ENCODE peak calls at places on chromosome 19, in nine cellular contexts. C, Q, J, Z, K, A, D, I and L are unnamed samples.
A peak's percentile ranks its signal among the peaks of the same experiment; 100 is the strongest.

GRCh38 chr19:17244618-17245534 is 843 bp downstream of the NR2F6 start:
- DNase-seq in Q (no peak), J (peak; percentile 72), D (no peak), I (no peak), C (peak; percentile 71), A (no peak), Z (no peak), K (no peak), L (peak; percentile 51)

GRCh38 chr19:40370997-40371801 is 18.8 kb downstream of the HIPK4 start:
- DNase-seq in Z (no peak), J (no peak), K (no peak), A (no peak), Q (peak; percentile 51), C (no peak), D (no peak), I (peak; percentile 26), L (no peak)

GRCh38 chr19:16067205-16067938 is 8.9 kb upstream of the TPM4 start:
- DNase-seq in I (no peak), D (peak; percentile 78), A (peak; percentile 73), K (peak; percentile 54), Z (peak; percentile 83), C (no peak), J (peak; percentile 88), Q (no peak), L (no peak)

GRCh38 chr19:55373993-55374757 is 2.5 kb upstream of the TMEM190 start:
- DNase-seq in Q (peak; percentile 68), J (no peak), I (no peak), D (no peak), C (peak; percentile 83), Z (no peak), K (no peak), A (no peak), L (no peak)

GRCh38 chr19:28705008-28705407 is 507.9 kb downstream of the UQCRFS1 start:
- DNase-seq in K (no peak), J (no peak), A (no peak), C (no peak), Q (peak; percentile 82), I (peak; percentile 3), Z (peak; percentile 80), D (no peak), L (no peak)

GRCh38 chr19:17775245-17775927 is 19.6 kb upstream of the B3GNT3 start:
- DNase-seq in K (no peak), C (peak; percentile 91), A (no peak), Z (peak; percentile 46), Q (peak; percentile 62), J (no peak), I (no peak), D (peak; percentile 32), L (no peak)

GRCh38 chr19:10433131-10433536 is 12.8 kb downstream of the PDE4A start:
- DNase-seq in D (no peak), A (no peak), Z (no peak), I (no peak), C (no peak), Q (no peak), J (no peak), K (no peak), L (no peak)

GRCh38 chr19:29887498-29887897 is 54.5 kb upstream of the URI1 start:
- DNase-seq in Q (no peak), K (no peak), D (no peak), Z (no peak), C (no peak), J (no peak), A (no peak), I (no peak), L (no peak)

GRCh38 chr19:3880471-3881271 is at the start of gene ATCAY:
- DNase-seq in I (peak; percentile 75), J (no peak), K (no peak), Q (peak; percentile 78), A (no peak), C (peak; percentile 89), Z (no peak), D (no peak), L (no peak)

GRCh38 chr19:9073806-9074205 is 13.1 kb upstream of the OR1M1 start:
- DNase-seq in J (no peak), K (no peak), A (no peak), I (no peak), C (peak; percentile 76), D (no peak), Q (peak; percentile 49), Z (no peak), L (no peak)

GRCh38 chr19:9076886-9077285 is 10.0 kb upstream of the OR1M1 start:
- DNase-seq in Z (no peak), K (no peak), Q (no peak), D (no peak), A (no peak), I (no peak), C (no peak), J (no peak), L (no peak)

GRCh38 chr19:9075064-9075964 is 11.5 kb upstream of the OR1M1 start:
- DNase-seq in C (peak; percentile 95), D (peak; percentile 91), Q (peak; percentile 95), J (peak; percentile 83), I (peak; percentile 98), Z (peak; percentile 97), K (peak; percentile 97), A (peak; percentile 73), L (peak; percentile 33)

GRCh38 chr19:9078651-9079050 is 8.2 kb upstream of the OR1M1 start:
- DNase-seq in Q (no peak), K (no peak), I (no peak), C (no peak), A (no peak), J (no peak), D (no peak), Z (no peak), L (no peak)
- H3K27ac ChIP-seq in Q (no peak overlapping the region), K (no peak overlapping the region), I (no peak overlapping the region), C (no peak overlapping the region), A (no peak overlapping the region), J (no peak overlapping the region), D (no peak overlapping the region), Z (no peak overlapping the region), L (no peak overlapping the region)

GRCh38 chr19:49064029-49064629 is 489 bp downstream of the NTF4 start:
- DNase-seq in I (no peak), C (peak; percentile 72), Q (peak; percentile 29), J (no peak), K (no peak), D (no peak), Z (no peak), A (no peak), L (no peak)

GRCh38 chr19:49061445-49061844 is 3.2 kb downstream of the NTF4 start:
- DNase-seq in J (no peak), A (no peak), D (no peak), I (no peak), K (no peak), Q (no peak), C (no peak), Z (no peak), L (no peak)

GRCh38 chr19:49067554-49067953 is 2.9 kb upstream of the NTF4 start:
- DNase-seq in Q (no peak), C (no peak), I (no peak), D (no peak), J (no peak), K (no peak), Z (no peak), A (no peak), L (no peak)

GRCh38 chr19:49065905-49066512 is 1.4 kb upstream of the NTF4 start:
- DNase-seq in K (no peak), C (peak; percentile 57), Q (peak; percentile 38), D (no peak), I (no peak), J (no peak), Z (no peak), A (no peak), L (no peak)

DNA sequence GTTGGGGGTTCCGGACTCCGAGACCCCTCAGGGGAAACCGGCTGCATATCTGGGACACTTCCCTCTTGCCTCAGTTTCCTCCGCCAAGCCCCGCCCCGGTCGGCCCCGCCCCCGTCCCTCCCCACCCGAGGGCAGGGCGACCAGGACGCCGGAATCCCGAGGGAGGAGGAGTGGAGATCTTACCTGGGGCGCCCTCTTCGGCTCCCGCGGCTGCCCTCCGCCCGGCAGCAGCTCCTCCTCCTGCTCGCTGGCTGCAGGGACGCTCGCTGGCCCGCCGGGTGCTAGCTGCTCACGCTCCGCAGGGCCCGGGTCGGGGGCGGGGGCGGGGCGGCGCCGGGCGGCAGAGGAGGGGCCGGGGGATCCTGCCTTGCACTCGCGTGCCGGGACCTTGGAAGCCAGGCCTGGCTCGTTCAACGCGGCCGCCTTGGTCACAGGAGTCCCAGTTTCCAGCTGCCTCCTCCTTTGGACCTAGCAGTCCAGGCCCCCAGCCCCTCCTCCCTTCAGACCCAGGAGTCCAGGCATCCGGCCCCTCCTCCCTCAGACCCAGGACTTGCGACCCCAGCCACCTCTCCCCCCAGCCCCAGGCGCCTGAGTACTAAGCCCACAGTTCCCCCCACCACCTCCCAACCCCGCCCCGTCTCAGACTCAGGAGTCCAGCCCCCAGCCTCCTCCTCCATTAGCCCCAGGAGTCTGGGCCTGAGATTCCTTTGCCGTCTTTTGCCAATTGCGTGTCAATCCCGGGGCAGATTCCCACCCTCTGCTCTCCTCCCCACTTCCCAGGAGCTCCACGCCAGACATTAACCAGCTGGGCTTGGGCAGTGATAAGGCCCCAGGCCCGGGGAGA is at the start of gene NTF4:
- DNase-seq in I (peak; percentile 40), K (no peak), D (no peak), C (peak; percentile 92), A (no peak), Q (peak; percentile 76), Z (no peak), J (peak; percentile 50), L (no peak)
- H3K4me3 ChIP-seq in I (peak within 1 kb of the TSS; percentile 45), K (peak within 1 kb of the TSS; percentile 42), D (no peak within 1 kb of the TSS), C (peak within 1 kb of the TSS; percentile 71), A (peak within 1 kb of the TSS; percentile 12), Q (no peak within 1 kb of the TSS), Z (peak within 1 kb of the TSS; percentile 29), J (no peak within 1 kb of the TSS), L (peak within 1 kb of the TSS; percentile 53)

DNA sequence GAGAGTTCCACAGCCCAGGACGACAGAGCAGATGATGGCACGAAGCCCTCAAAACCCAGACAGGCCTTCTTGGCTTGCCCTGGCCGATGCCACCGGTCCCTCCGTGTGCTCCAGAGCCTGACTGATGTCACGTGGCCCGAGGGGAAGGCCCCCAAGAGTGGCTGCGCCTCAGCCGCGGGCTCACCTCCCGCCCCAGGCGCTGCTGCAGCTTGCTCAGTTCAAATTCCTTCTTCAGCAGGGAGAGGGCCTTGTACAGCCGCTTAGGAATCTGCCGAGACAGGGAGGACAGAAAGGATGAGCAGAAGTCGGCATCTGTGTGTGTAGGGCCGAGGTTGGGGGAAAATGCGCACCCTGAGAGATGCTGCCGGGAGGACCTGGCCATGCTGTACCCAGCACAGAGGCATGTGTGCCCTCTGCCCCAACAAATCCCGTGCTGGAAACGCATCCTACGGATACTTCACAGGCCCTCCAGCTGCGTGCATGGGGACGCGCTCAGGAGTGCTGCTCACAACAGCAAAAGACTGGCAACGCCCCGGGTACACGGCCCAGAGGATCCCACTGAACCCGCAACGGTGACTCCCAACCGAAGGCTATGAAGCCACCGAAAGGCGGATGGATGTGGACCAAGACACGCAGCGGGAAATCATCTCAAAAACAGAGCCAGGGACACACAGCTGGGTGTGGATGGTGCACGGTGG is 12.9 kb downstream of the LONP1 start:
- DNase-seq in Z (no peak), J (no peak), A (no peak), Q (no peak), I (no peak), C (no peak), K (no peak), D (peak; percentile 28), L (no peak)
- H3K27ac ChIP-seq in Z (no peak overlapping the region), J (no peak overlapping the region), A (no peak overlapping the region), Q (no peak overlapping the region), I (no peak overlapping the region), C (no peak overlapping the region), K (no peak overlapping the region), D (no peak overlapping the region), L (no peak overlapping the region)

DNA sequence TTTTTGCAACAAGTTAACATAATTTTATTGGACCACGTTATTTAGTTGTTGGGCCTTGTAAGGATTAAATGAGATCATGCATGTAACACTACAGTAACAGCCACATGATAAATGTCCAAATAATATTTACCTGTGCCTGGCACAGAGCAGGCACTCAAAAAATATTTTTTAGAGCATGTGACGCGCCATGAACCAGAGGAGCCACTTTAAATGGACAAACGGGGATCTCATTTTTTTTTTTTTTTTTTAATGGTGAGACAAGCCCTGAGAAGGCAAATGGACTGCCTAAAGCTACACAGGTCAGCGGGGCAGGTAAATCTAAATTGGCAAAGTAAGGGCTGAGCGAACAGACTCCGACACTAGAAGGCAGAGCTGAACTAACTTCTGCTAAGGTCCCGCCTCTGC is 840 bp upstream of the RPS19 start:
- DNase-seq in C (no peak), I (no peak), K (no peak), Z (no peak), D (no peak), A (no peak), Q (no peak), J (no peak), L (no peak)
- H3K4me3 ChIP-seq in C (peak overlapping the region; percentile 79), I (peak overlapping the region; percentile 87), K (peak overlapping the region; percentile 73), Z (peak overlapping the region; percentile 47), D (peak overlapping the region; percentile 92), A (peak overlapping the region; percentile 29), Q (no peak overlapping the region), J (no peak overlapping the region), L (peak overlapping the region; percentile 95)